ENCODE peak calls at places on chromosome 2, in six cellular contexts. One of them, this sample, is unnamed.
A peak's percentile ranks its signal among the peaks of the same experiment; 100 is the strongest.

GRCh38 chr2:239726091-239726591 is 299.0 kb downstream of the NDUFA10 start:
- DNase-seq in activated gamma-delta T cell treated with Interleukin-2 at 50 U/mL for 16 hours: no peak
- DNase-seq in NCI-H1105: no peak
- DNase-seq in activated CD8-positive, alpha-beta memory T cell treated with anti-CD3 and anti-CD28 coated beads, Interleukin-2, amount 10 ng/mL, durations not matched to agents 7 days and 5 days: no peak
- DNase-seq in GM12878: no peak
- DNase-seq in spleen: no peak
- DNase-seq in this sample: peak; percentile 43

GRCh38 chr2:136801628-136802027 is 36.3 kb downstream of the THSD7B start:
- DNase-seq in activated gamma-delta T cell treated with Interleukin-2 at 50 U/mL for 16 hours: no peak
- DNase-seq in NCI-H1105: no peak
- DNase-seq in GM12878: no peak
- DNase-seq in spleen: no peak
- DNase-seq in activated CD8-positive, alpha-beta memory T cell treated with anti-CD3 and anti-CD28 coated beads, Interleukin-2, amount 10 ng/mL, durations not matched to agents 7 days and 5 days: no peak
- DNase-seq in this sample: no peak

GRCh38 chr2:179580378-179581146 is 280.9 kb downstream of the ZNF385B start:
- DNase-seq in GM12878: no peak
- DNase-seq in spleen: no peak
- DNase-seq in activated CD8-positive, alpha-beta memory T cell treated with anti-CD3 and anti-CD28 coated beads, Interleukin-2, amount 10 ng/mL, durations not matched to agents 7 days and 5 days: no peak
- DNase-seq in activated gamma-delta T cell treated with Interleukin-2 at 50 U/mL for 16 hours: no peak
- DNase-seq in NCI-H1105: no peak
- DNase-seq in this sample: no peak

GRCh38 chr2:199488772-199489400 is 31.1 kb upstream of the SATB2 start:
- DNase-seq in spleen: no peak
- DNase-seq in activated gamma-delta T cell treated with Interleukin-2 at 50 U/mL for 16 hours: peak; percentile 16
- DNase-seq in activated CD8-positive, alpha-beta memory T cell treated with anti-CD3 and anti-CD28 coated beads, Interleukin-2, amount 10 ng/mL, durations not matched to agents 7 days and 5 days: peak; percentile 49
- DNase-seq in GM12878: no peak
- DNase-seq in NCI-H1105: no peak
- DNase-seq in this sample: no peak

GRCh38 chr2:109655287-109655686 is 41.1 kb downstream of the SOWAHC start:
- DNase-seq in NCI-H1105: no peak
- DNase-seq in activated CD8-positive, alpha-beta memory T cell treated with anti-CD3 and anti-CD28 coated beads, Interleukin-2, amount 10 ng/mL, durations not matched to agents 7 days and 5 days: no peak
- DNase-seq in activated gamma-delta T cell treated with Interleukin-2 at 50 U/mL for 16 hours: no peak
- DNase-seq in GM12878: no peak
- DNase-seq in spleen: no peak
- DNase-seq in this sample: no peak

GRCh38 chr2:101205521-101205998 is 47.1 kb upstream of the CNOT11 start:
- DNase-seq in GM12878: no peak
- DNase-seq in activated CD8-positive, alpha-beta memory T cell treated with anti-CD3 and anti-CD28 coated beads, Interleukin-2, amount 10 ng/mL, durations not matched to agents 7 days and 5 days: peak; percentile 67
- DNase-seq in spleen: no peak
- DNase-seq in NCI-H1105: peak; percentile 25
- DNase-seq in activated gamma-delta T cell treated with Interleukin-2 at 50 U/mL for 16 hours: peak; percentile 17
- DNase-seq in this sample: no peak

GRCh38 chr2:165778653-165779451 is 15.2 kb downstream of the GALNT3 start:
- DNase-seq in NCI-H1105: no peak
- DNase-seq in activated gamma-delta T cell treated with Interleukin-2 at 50 U/mL for 16 hours: no peak
- DNase-seq in activated CD8-positive, alpha-beta memory T cell treated with anti-CD3 and anti-CD28 coated beads, Interleukin-2, amount 10 ng/mL, durations not matched to agents 7 days and 5 days: no peak
- DNase-seq in spleen: no peak
- DNase-seq in GM12878: no peak
- DNase-seq in this sample: no peak

GRCh38 chr2:111947219-111947618 is 48.8 kb downstream of the MERTK start:
- DNase-seq in NCI-H1105: no peak
- DNase-seq in activated gamma-delta T cell treated with Interleukin-2 at 50 U/mL for 16 hours: no peak
- DNase-seq in activated CD8-positive, alpha-beta memory T cell treated with anti-CD3 and anti-CD28 coated beads, Interleukin-2, amount 10 ng/mL, durations not matched to agents 7 days and 5 days: no peak
- DNase-seq in spleen: no peak
- DNase-seq in GM12878: no peak
- DNase-seq in this sample: no peak

GRCh38 chr2:126627623-126628022 is 28.3 kb upstream of the GYPC start:
- DNase-seq in spleen: no peak
- DNase-seq in activated CD8-positive, alpha-beta memory T cell treated with anti-CD3 and anti-CD28 coated beads, Interleukin-2, amount 10 ng/mL, durations not matched to agents 7 days and 5 days: no peak
- DNase-seq in GM12878: no peak
- DNase-seq in NCI-H1105: no peak
- DNase-seq in activated gamma-delta T cell treated with Interleukin-2 at 50 U/mL for 16 hours: no peak
- DNase-seq in this sample: no peak

GRCh38 chr2:36432479-36432878 is 76.9 kb downstream of the CRIM1 start:
- DNase-seq in activated gamma-delta T cell treated with Interleukin-2 at 50 U/mL for 16 hours: no peak
- DNase-seq in NCI-H1105: no peak
- DNase-seq in GM12878: no peak
- DNase-seq in spleen: no peak
- DNase-seq in activated CD8-positive, alpha-beta memory T cell treated with anti-CD3 and anti-CD28 coated beads, Interleukin-2, amount 10 ng/mL, durations not matched to agents 7 days and 5 days: no peak
- DNase-seq in this sample: no peak

GRCh38 chr2:224973112-224974016 is 68.9 kb downstream of the DOCK10 start:
- DNase-seq in NCI-H1105: no peak
- DNase-seq in GM12878: no peak
- DNase-seq in activated CD8-positive, alpha-beta memory T cell treated with anti-CD3 and anti-CD28 coated beads, Interleukin-2, amount 10 ng/mL, durations not matched to agents 7 days and 5 days: no peak
- DNase-seq in spleen: no peak
- DNase-seq in activated gamma-delta T cell treated with Interleukin-2 at 50 U/mL for 16 hours: peak; percentile 48
- DNase-seq in this sample: no peak

GRCh38 chr2:108355907-108356734 is 21.6 kb upstream of the SULT1C4 start:
- DNase-seq in activated CD8-positive, alpha-beta memory T cell treated with anti-CD3 and anti-CD28 coated beads, Interleukin-2, amount 10 ng/mL, durations not matched to agents 7 days and 5 days: no peak
- DNase-seq in GM12878: no peak
- DNase-seq in activated gamma-delta T cell treated with Interleukin-2 at 50 U/mL for 16 hours: no peak
- DNase-seq in NCI-H1105: no peak
- DNase-seq in spleen: no peak
- DNase-seq in this sample: no peak

GRCh38 chr2:86807462-86808275 is 17.0 kb upstream of the CD8A start:
- DNase-seq in NCI-H1105: peak; percentile 68
- DNase-seq in activated CD8-positive, alpha-beta memory T cell treated with anti-CD3 and anti-CD28 coated beads, Interleukin-2, amount 10 ng/mL, durations not matched to agents 7 days and 5 days: peak; percentile 93
- DNase-seq in GM12878: no peak
- DNase-seq in spleen: peak; percentile 91
- DNase-seq in activated gamma-delta T cell treated with Interleukin-2 at 50 U/mL for 16 hours: no peak
- DNase-seq in this sample: no peak

GRCh38 chr2:182977463-182977862 is 60.8 kb downstream of the NCKAP1 start:
- DNase-seq in activated gamma-delta T cell treated with Interleukin-2 at 50 U/mL for 16 hours: no peak
- DNase-seq in spleen: no peak
- DNase-seq in NCI-H1105: no peak
- DNase-seq in GM12878: no peak
- DNase-seq in activated CD8-positive, alpha-beta memory T cell treated with anti-CD3 and anti-CD28 coated beads, Interleukin-2, amount 10 ng/mL, durations not matched to agents 7 days and 5 days: no peak
- DNase-seq in this sample: no peak

GRCh38 chr2:100242891-100243670 is 79.2 kb downstream of the LONRF2 start:
- DNase-seq in activated CD8-positive, alpha-beta memory T cell treated with anti-CD3 and anti-CD28 coated beads, Interleukin-2, amount 10 ng/mL, durations not matched to agents 7 days and 5 days: peak; percentile 63
- DNase-seq in GM12878: no peak
- DNase-seq in activated gamma-delta T cell treated with Interleukin-2 at 50 U/mL for 16 hours: peak; percentile 39
- DNase-seq in NCI-H1105: peak; percentile 11
- DNase-seq in spleen: peak; percentile 90
- DNase-seq in this sample: peak; percentile 82

GRCh38 chr2:235580401-235581157 is 86.7 kb downstream of the AGAP1 start:
- DNase-seq in NCI-H1105: no peak
- DNase-seq in GM12878: no peak
- DNase-seq in activated CD8-positive, alpha-beta memory T cell treated with anti-CD3 and anti-CD28 coated beads, Interleukin-2, amount 10 ng/mL, durations not matched to agents 7 days and 5 days: no peak
- DNase-seq in spleen: no peak
- DNase-seq in activated gamma-delta T cell treated with Interleukin-2 at 50 U/mL for 16 hours: no peak
- DNase-seq in this sample: no peak

GRCh38 chr2:160292225-160292624 is 92.2 kb upstream of the ITGB6 start:
- DNase-seq in activated CD8-positive, alpha-beta memory T cell treated with anti-CD3 and anti-CD28 coated beads, Interleukin-2, amount 10 ng/mL, durations not matched to agents 7 days and 5 days: no peak
- DNase-seq in GM12878: no peak
- DNase-seq in NCI-H1105: no peak
- DNase-seq in spleen: no peak
- DNase-seq in activated gamma-delta T cell treated with Interleukin-2 at 50 U/mL for 16 hours: no peak
- DNase-seq in this sample: no peak

GRCh38 chr2:99550368-99550767 is 60.6 kb upstream of the REV1 start:
- DNase-seq in GM12878: no peak
- DNase-seq in activated gamma-delta T cell treated with Interleukin-2 at 50 U/mL for 16 hours: no peak
- DNase-seq in NCI-H1105: no peak
- DNase-seq in spleen: no peak
- DNase-seq in activated CD8-positive, alpha-beta memory T cell treated with anti-CD3 and anti-CD28 coated beads, Interleukin-2, amount 10 ng/mL, durations not matched to agents 7 days and 5 days: no peak
- DNase-seq in this sample: no peak

GRCh38 chr2:199505755-199506403 is 48.1 kb upstream of the SATB2 start:
- DNase-seq in GM12878: no peak
- DNase-seq in NCI-H1105: no peak
- DNase-seq in activated gamma-delta T cell treated with Interleukin-2 at 50 U/mL for 16 hours: no peak
- DNase-seq in spleen: no peak
- DNase-seq in activated CD8-positive, alpha-beta memory T cell treated with anti-CD3 and anti-CD28 coated beads, Interleukin-2, amount 10 ng/mL, durations not matched to agents 7 days and 5 days: no peak
- DNase-seq in this sample: no peak

GRCh38 chr2:27737676-27738348 is 33.7 kb upstream of the MRPL33 start:
- DNase-seq in spleen: peak; percentile 82
- DNase-seq in NCI-H1105: no peak
- DNase-seq in GM12878: no peak
- DNase-seq in activated CD8-positive, alpha-beta memory T cell treated with anti-CD3 and anti-CD28 coated beads, Interleukin-2, amount 10 ng/mL, durations not matched to agents 7 days and 5 days: no peak
- DNase-seq in activated gamma-delta T cell treated with Interleukin-2 at 50 U/mL for 16 hours: no peak
- DNase-seq in this sample: no peak

GRCh38 chr2:65800998-65801397 is 368.6 kb upstream of the SPRED2 start:
- DNase-seq in GM12878: no peak
- DNase-seq in activated CD8-positive, alpha-beta memory T cell treated with anti-CD3 and anti-CD28 coated beads, Interleukin-2, amount 10 ng/mL, durations not matched to agents 7 days and 5 days: no peak
- DNase-seq in activated gamma-delta T cell treated with Interleukin-2 at 50 U/mL for 16 hours: no peak
- DNase-seq in NCI-H1105: no peak
- DNase-seq in spleen: no peak
- DNase-seq in this sample: no peak

GRCh38 chr2:88735853-88736252 is 44.4 kb downstream of the RPIA start:
- DNase-seq in activated CD8-positive, alpha-beta memory T cell treated with anti-CD3 and anti-CD28 coated beads, Interleukin-2, amount 10 ng/mL, durations not matched to agents 7 days and 5 days: no peak
- DNase-seq in spleen: no peak
- DNase-seq in activated gamma-delta T cell treated with Interleukin-2 at 50 U/mL for 16 hours: no peak
- DNase-seq in NCI-H1105: no peak
- DNase-seq in GM12878: no peak
- DNase-seq in this sample: no peak

GRCh38 chr2:237682151-237682550 is 54.8 kb downstream of the LRRFIP1 start:
- DNase-seq in activated CD8-positive, alpha-beta memory T cell treated with anti-CD3 and anti-CD28 coated beads, Interleukin-2, amount 10 ng/mL, durations not matched to agents 7 days and 5 days: peak; percentile 34
- DNase-seq in spleen: no peak
- DNase-seq in NCI-H1105: no peak
- DNase-seq in GM12878: no peak
- DNase-seq in activated gamma-delta T cell treated with Interleukin-2 at 50 U/mL for 16 hours: no peak
- DNase-seq in this sample: no peak

GRCh38 chr2:169799555-169799954 is 884 bp downstream of the SSB start:
- DNase-seq in spleen: no peak
- DNase-seq in GM12878: no peak
- DNase-seq in NCI-H1105: no peak
- DNase-seq in activated gamma-delta T cell treated with Interleukin-2 at 50 U/mL for 16 hours: no peak
- DNase-seq in activated CD8-positive, alpha-beta memory T cell treated with anti-CD3 and anti-CD28 coated beads, Interleukin-2, amount 10 ng/mL, durations not matched to agents 7 days and 5 days: no peak
- DNase-seq in this sample: no peak

GRCh38 chr2:157174321-157174720 is 83.2 kb upstream of the GALNT5 start:
- DNase-seq in spleen: no peak
- DNase-seq in activated CD8-positive, alpha-beta memory T cell treated with anti-CD3 and anti-CD28 coated beads, Interleukin-2, amount 10 ng/mL, durations not matched to agents 7 days and 5 days: no peak
- DNase-seq in NCI-H1105: no peak
- DNase-seq in activated gamma-delta T cell treated with Interleukin-2 at 50 U/mL for 16 hours: no peak
- DNase-seq in GM12878: no peak
- DNase-seq in this sample: no peak

GRCh38 chr2:3712424-3712823 is 9.0 kb downstream of the DCDC2C start:
- DNase-seq in NCI-H1105: peak; percentile 45
- DNase-seq in activated CD8-positive, alpha-beta memory T cell treated with anti-CD3 and anti-CD28 coated beads, Interleukin-2, amount 10 ng/mL, durations not matched to agents 7 days and 5 days: no peak
- DNase-seq in GM12878: no peak
- DNase-seq in activated gamma-delta T cell treated with Interleukin-2 at 50 U/mL for 16 hours: no peak
- DNase-seq in spleen: no peak
- DNase-seq in this sample: no peak

GRCh38 chr2:99858951-99859596 is 283.3 kb downstream of the AFF3 start:
- DNase-seq in spleen: no peak
- DNase-seq in activated CD8-positive, alpha-beta memory T cell treated with anti-CD3 and anti-CD28 coated beads, Interleukin-2, amount 10 ng/mL, durations not matched to agents 7 days and 5 days: no peak
- DNase-seq in activated gamma-delta T cell treated with Interleukin-2 at 50 U/mL for 16 hours: no peak
- DNase-seq in NCI-H1105: no peak
- DNase-seq in GM12878: no peak
- DNase-seq in this sample: no peak

This sample was measured in cardiac septum.